ENCODE peak calls at places on chromosomes 5 and 9, in seven cellular contexts. M is neural progenitor cell, Y is body of pancreas, U is Peyer's patch, F is brain microvascular endothelial cell, P is lung, E is A549. J is an unnamed sample.

GRCh38 chr9:6049798-6050197 is 34.4 kb upstream of the RANBP6 start:
- DNase-seq in Y (peak), F (no peak), U (no peak), P (no peak), E (no peak), M (no peak), J (no peak)

GRCh38 chr5:133925866-133926488 is 42.4 kb downstream of the C5orf15 start:
- DNase-seq in F (peak), U (no peak), E (no peak), Y (no peak), P (no peak), M (no peak), J (no peak)

GRCh38 chr5:87776785-87777184 is 364.1 kb upstream of the CCNH start:
- DNase-seq in Y (no peak), P (no peak), U (no peak), F (no peak), M (no peak), E (no peak), J (no peak)

GRCh38 chr9:134428559-134428958 is 102.3 kb downstream of the RXRA start:
- DNase-seq in U (no peak), E (no peak), M (no peak), Y (no peak), F (no peak), P (no peak), J (no peak)

GRCh38 chr9:86488794-86489193 is 134.6 kb upstream of the TUT7 start:
- DNase-seq in F (no peak), U (no peak), E (no peak), M (peak), Y (no peak), P (no peak), J (no peak)

GRCh38 chr9:34782372-34782771 is 72.4 kb upstream of the CCL21 start:
- DNase-seq in E (no peak), U (no peak), Y (no peak), F (no peak), P (no peak), M (no peak), J (no peak)

GRCh38 chr5:129917224-129917623 is 13.0 kb downstream of the CHSY3 start:
- DNase-seq in F (no peak), E (no peak), Y (no peak), M (no peak), U (no peak), P (no peak), J (no peak)

GRCh38 chr5:172280317-172280716 is 3.2 kb downstream of the UBTD2 start:
- DNase-seq in E (no peak), U (no peak), F (no peak), M (no peak), P (no peak), Y (no peak), J (no peak)

GRCh38 chr5:147734839-147735238 is 47.7 kb downstream of the JAKMIP2 start:
- DNase-seq in U (no peak), F (no peak), P (no peak), M (no peak), E (no peak), Y (no peak), J (no peak)

GRCh38 chr5:39714036-39714698 is 289.4 kb upstream of the DAB2 start:
- DNase-seq in P (no peak), Y (peak), E (peak), U (peak), M (peak), F (peak), J (no peak)

GRCh38 chr9:4297151-4297794 is 2.6 kb downstream of the GLIS3 start:
- DNase-seq in F (peak), E (peak), P (peak), Y (peak), M (peak), U (peak), J (peak)

GRCh38 chr5:160514866-160515265 is 93.2 kb downstream of the PTTG1 start:
- DNase-seq in E (no peak), F (no peak), M (no peak), Y (no peak), U (no peak), P (no peak), J (no peak)

GRCh38 chr9:125867752-125868400 is 120.7 kb downstream of the PBX3 start:
- DNase-seq in F (peak), M (no peak), U (no peak), P (no peak), E (no peak), Y (no peak), J (no peak)

GRCh38 chr9:133707065-133707760 is 30.9 kb downstream of the SARDH start:
- DNase-seq in Y (peak), M (no peak), U (no peak), P (no peak), F (peak), E (no peak), J (peak)

GRCh38 chr5:54440456-54440893 is 15.0 kb upstream of the HSPB3 start:
- DNase-seq in F (no peak), U (no peak), E (no peak), Y (no peak), M (no peak), P (no peak), J (no peak)

GRCh38 chr9:33447404-33448158 is at the start of gene AQP3:
- DNase-seq in U (peak), F (peak), P (peak), E (peak), M (peak), Y (peak), J (peak)

GRCh38 chr9:30235564-30235963 is 2148.9 kb upstream of the ACO1 start:
- DNase-seq in M (no peak), F (no peak), U (no peak), Y (no peak), E (no peak), P (no peak), J (no peak)

GRCh38 chr5:141637266-141637692 is 482 bp downstream of the RELL2 start:
- DNase-seq in P (no peak), M (peak), F (no peak), E (peak), Y (peak), U (peak), J (peak)

GRCh38 chr5:167294861-167295685 is 996.4 kb upstream of the WWC1 start:
- DNase-seq in E (peak), M (no peak), U (peak), Y (no peak), F (peak), P (no peak), J (no peak)

GRCh38 chr5:5421149-5421960 is 1.1 kb upstream of the ICE1 start:
- DNase-seq in F (peak), U (no peak), M (no peak), E (no peak), P (no peak), Y (no peak), J (no peak)

GRCh38 chr5:38751103-38751502 is 94.7 kb upstream of the OSMR start:
- DNase-seq in P (no peak), F (no peak), E (no peak), Y (no peak), M (no peak), U (no peak), J (no peak)

DNA sequence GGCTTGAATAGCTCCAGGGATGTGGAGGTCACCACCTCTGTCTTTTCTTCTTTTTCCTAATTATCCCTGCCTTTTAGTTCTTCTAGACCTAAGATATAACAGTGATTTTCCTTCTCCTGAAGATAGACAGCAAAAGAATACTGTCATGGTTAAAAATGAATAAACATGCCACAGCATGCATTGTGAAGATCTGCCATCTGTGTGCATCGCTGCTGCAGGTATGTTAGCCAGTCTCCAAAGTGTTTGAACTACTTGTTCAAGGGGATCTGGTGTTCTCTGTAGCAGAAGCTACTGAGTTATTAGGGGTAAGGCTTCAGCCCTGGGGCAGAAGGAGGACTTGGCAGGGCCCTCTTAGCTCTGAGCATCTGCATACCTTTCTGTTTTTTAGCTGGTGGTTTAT is 25.0 kb downstream of the GALNT10 start:
- DNase-seq in U (no peak), Y (no peak), P (no peak), F (no peak), M (no peak), E (no peak), J (no peak)
- H3K27ac ChIP-seq in U (no peak), Y (no peak), P (no peak), F (no peak), M (no peak), E (peak), J (no peak)

GRCh38 chr5:181111010-181111409 is 20.0 kb downstream of the OR2V1 start:
- DNase-seq in E (no peak), M (no peak), P (no peak), Y (no peak), U (no peak), F (no peak), J (no peak)
- TF ChIP-seq CTCF in E (no peak), M (no peak), P (no peak), Y (no peak), U (no peak), F (no peak), J (no peak)

GRCh38 chr9:107693620-107694326 is 204.2 kb upstream of the KLF4 start:
- DNase-seq in F (peak), Y (no peak), M (no peak), E (no peak), P (no peak), U (no peak), J (no peak)
- H3K27ac ChIP-seq in F (no peak), Y (no peak), M (no peak), E (no peak), P (no peak), U (no peak), J (no peak)

GRCh38 chr5:16805478-16805877 is 130.6 kb downstream of the MYO10 start:
- DNase-seq in M (no peak), Y (no peak), E (no peak), F (no peak), U (no peak), P (no peak), J (no peak)
- TF ChIP-seq CTCF in M (no peak), Y (no peak), E (no peak), F (no peak), U (no peak), P (no peak), J (no peak)

DNA sequence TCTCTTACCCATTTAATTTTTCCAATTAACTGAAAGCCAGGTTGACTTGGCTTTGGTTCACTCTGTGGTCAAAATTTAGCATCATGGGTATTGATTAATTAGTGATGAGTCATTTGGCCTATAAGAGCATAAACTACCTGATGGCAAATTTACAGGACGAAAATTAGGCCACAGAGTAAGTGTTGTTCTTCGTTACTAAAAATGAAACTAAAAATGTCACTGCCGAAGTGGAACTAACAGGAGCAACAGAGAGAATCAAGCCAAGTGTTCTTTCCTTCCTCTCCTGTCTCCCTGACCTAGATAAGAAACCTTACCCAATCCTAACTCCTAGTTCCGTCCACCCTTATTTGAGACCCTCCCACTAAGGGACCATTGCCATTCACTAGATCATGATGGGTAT is 176.9 kb downstream of the RAB3C start:
- DNase-seq in F (no peak), M (no peak), Y (no peak), E (no peak), U (no peak), P (no peak), J (no peak)
- H3K27ac ChIP-seq in F (no peak), M (no peak), Y (peak), E (no peak), U (peak), P (no peak), J (no peak)

GRCh38 chr9:89376741-89377140 is 58.4 kb downstream of the SECISBP2 start:
- DNase-seq in Y (no peak), U (no peak), M (no peak), F (no peak), E (no peak), P (no peak), J (no peak)

GRCh38 chr9:89377411-89377810 is 59.1 kb downstream of the SECISBP2 start:
- DNase-seq in Y (no peak), M (no peak), E (no peak), U (no peak), F (no peak), P (no peak), J (no peak)

GRCh38 chr9:89374176-89374575 is 55.9 kb downstream of the SECISBP2 start:
- DNase-seq in U (no peak), P (no peak), E (no peak), Y (no peak), F (peak), M (no peak), J (no peak)

GRCh38 chr9:89376286-89376685 is 58.0 kb downstream of the SECISBP2 start:
- DNase-seq in Y (no peak), E (no peak), P (no peak), M (no peak), F (no peak), U (no peak), J (no peak)

GRCh38 chr9:89375181-89375760 is 57.0 kb downstream of the SECISBP2 start:
- DNase-seq in E (no peak), P (no peak), U (peak), Y (no peak), F (peak), M (no peak), J (no peak)
- TF ChIP-seq CTCF in E (no peak), P (no peak), U (no peak), Y (no peak), F (peak), M (no peak), J (no peak)